ENCODE peak calls at places on chromosomes 3 and 15, in seven cellular contexts. One of them, this sample, is unnamed.

GRCh38 chr3:137988982-137989381 is 21.0 kb upstream of the CLDN18 start:
- DNase-seq in caudate nucleus: no peak
- DNase-seq in EH: no peak
- DNase-seq in COLO829: no peak
- DNase-seq in stimulated activated CD4-positive, alpha-beta T cell treated with anti-CD3 and anti-CD28 coated beads, Interleukin-2, amount 100 ng/mL, for 48 hours: no peak
- DNase-seq in C1 segment of cervical spinal cord: no peak
- DNase-seq in Calu3: no peak
- DNase-seq in this sample: no peak

GRCh38 chr3:58672880-58673279 is 6.3 kb upstream of the FAM3D start:
- DNase-seq in COLO829: no peak
- DNase-seq in EH: no peak
- DNase-seq in stimulated activated CD4-positive, alpha-beta T cell treated with anti-CD3 and anti-CD28 coated beads, Interleukin-2, amount 100 ng/mL, for 48 hours: no peak
- DNase-seq in Calu3: no peak
- DNase-seq in caudate nucleus: no peak
- DNase-seq in C1 segment of cervical spinal cord: no peak
- DNase-seq in this sample: no peak

GRCh38 chr3:70011582-70011981 is 12.0 kb downstream of the SAMMSON start:
- DNase-seq in EH: no peak
- DNase-seq in C1 segment of cervical spinal cord: no peak
- DNase-seq in COLO829: no peak
- DNase-seq in Calu3: no peak
- DNase-seq in caudate nucleus: no peak
- DNase-seq in stimulated activated CD4-positive, alpha-beta T cell treated with anti-CD3 and anti-CD28 coated beads, Interleukin-2, amount 100 ng/mL, for 48 hours: no peak
- DNase-seq in this sample: no peak

GRCh38 chr3:100068758-100069345 is 45.4 kb downstream of the FILIP1L start:
- DNase-seq in C1 segment of cervical spinal cord: peak; percentile 46
- DNase-seq in caudate nucleus: peak; percentile 52
- DNase-seq in Calu3: peak; percentile 79
- DNase-seq in EH: peak; percentile 83
- DNase-seq in COLO829: peak; percentile 85
- DNase-seq in stimulated activated CD4-positive, alpha-beta T cell treated with anti-CD3 and anti-CD28 coated beads, Interleukin-2, amount 100 ng/mL, for 48 hours: peak; percentile 78
- DNase-seq in this sample: peak; percentile 25

GRCh38 chr3:195546130-195546560 is 3.0 kb upstream of the PPP1R2 start:
- DNase-seq in EH: peak; percentile 85
- DNase-seq in C1 segment of cervical spinal cord: no peak
- DNase-seq in stimulated activated CD4-positive, alpha-beta T cell treated with anti-CD3 and anti-CD28 coated beads, Interleukin-2, amount 100 ng/mL, for 48 hours: no peak
- DNase-seq in COLO829: peak; percentile 59
- DNase-seq in caudate nucleus: no peak
- DNase-seq in Calu3: peak; percentile 62
- DNase-seq in this sample: peak; percentile 42

GRCh38 chr3:12750223-12750622 is 8.8 kb downstream of the TMEM40 start:
- DNase-seq in Calu3: peak; percentile 45
- DNase-seq in caudate nucleus: no peak
- DNase-seq in C1 segment of cervical spinal cord: no peak
- DNase-seq in EH: peak; percentile 87
- DNase-seq in stimulated activated CD4-positive, alpha-beta T cell treated with anti-CD3 and anti-CD28 coated beads, Interleukin-2, amount 100 ng/mL, for 48 hours: no peak
- DNase-seq in COLO829: no peak
- DNase-seq in this sample: no peak

GRCh38 chr3:12229896-12230295 is 59.0 kb upstream of the PPARG start:
- DNase-seq in caudate nucleus: no peak
- DNase-seq in stimulated activated CD4-positive, alpha-beta T cell treated with anti-CD3 and anti-CD28 coated beads, Interleukin-2, amount 100 ng/mL, for 48 hours: no peak
- DNase-seq in Calu3: peak; percentile 31
- DNase-seq in EH: no peak
- DNase-seq in COLO829: no peak
- DNase-seq in C1 segment of cervical spinal cord: no peak
- DNase-seq in this sample: no peak

GRCh38 chr15:43105077-43105769 is 615 bp downstream of the UBR1 start:
- DNase-seq in stimulated activated CD4-positive, alpha-beta T cell treated with anti-CD3 and anti-CD28 coated beads, Interleukin-2, amount 100 ng/mL, for 48 hours: peak; percentile 8
- DNase-seq in caudate nucleus: peak; percentile 72
- DNase-seq in COLO829: no peak
- DNase-seq in C1 segment of cervical spinal cord: no peak
- DNase-seq in Calu3: peak; percentile 17
- DNase-seq in EH: no peak
- DNase-seq in this sample: no peak

GRCh38 chr3:42681361-42682038 is 3.8 kb upstream of the KLHL40 start:
- DNase-seq in COLO829: no peak
- DNase-seq in Calu3: no peak
- DNase-seq in stimulated activated CD4-positive, alpha-beta T cell treated with anti-CD3 and anti-CD28 coated beads, Interleukin-2, amount 100 ng/mL, for 48 hours: no peak
- DNase-seq in EH: no peak
- DNase-seq in C1 segment of cervical spinal cord: no peak
- DNase-seq in caudate nucleus: no peak
- DNase-seq in this sample: no peak

GRCh38 chr15:60392601-60392985 is 5.2 kb downstream of the ANXA2 start:
- DNase-seq in C1 segment of cervical spinal cord: no peak
- DNase-seq in caudate nucleus: no peak
- DNase-seq in EH: peak; percentile 79
- DNase-seq in Calu3: peak; percentile 66
- DNase-seq in COLO829: no peak
- DNase-seq in stimulated activated CD4-positive, alpha-beta T cell treated with anti-CD3 and anti-CD28 coated beads, Interleukin-2, amount 100 ng/mL, for 48 hours: peak; percentile 25
- DNase-seq in this sample: no peak

GRCh38 chr3:42666577-42666998 is 13.1 kb downstream of the ZBTB47 start:
- DNase-seq in C1 segment of cervical spinal cord: no peak
- DNase-seq in COLO829: no peak
- DNase-seq in Calu3: no peak
- DNase-seq in stimulated activated CD4-positive, alpha-beta T cell treated with anti-CD3 and anti-CD28 coated beads, Interleukin-2, amount 100 ng/mL, for 48 hours: no peak
- DNase-seq in caudate nucleus: no peak
- DNase-seq in EH: no peak
- DNase-seq in this sample: no peak

GRCh38 chr3:108602249-108602934 is 12.9 kb downstream of the DZIP3 start:
- DNase-seq in stimulated activated CD4-positive, alpha-beta T cell treated with anti-CD3 and anti-CD28 coated beads, Interleukin-2, amount 100 ng/mL, for 48 hours: no peak
- DNase-seq in EH: no peak
- DNase-seq in caudate nucleus: peak; percentile 16
- DNase-seq in C1 segment of cervical spinal cord: no peak
- DNase-seq in COLO829: no peak
- DNase-seq in Calu3: no peak
- DNase-seq in this sample: no peak

GRCh38 chr3:64440498-64440897 is 215.2 kb upstream of the PRICKLE2 start:
- DNase-seq in stimulated activated CD4-positive, alpha-beta T cell treated with anti-CD3 and anti-CD28 coated beads, Interleukin-2, amount 100 ng/mL, for 48 hours: no peak
- DNase-seq in COLO829: no peak
- DNase-seq in Calu3: peak; percentile 65
- DNase-seq in EH: peak; percentile 67
- DNase-seq in caudate nucleus: no peak
- DNase-seq in C1 segment of cervical spinal cord: no peak
- DNase-seq in this sample: no peak

GRCh38 chr3:108103971-108104797 is 13.4 kb upstream of the CD47 start:
- DNase-seq in EH: peak; percentile 53
- DNase-seq in Calu3: no peak
- DNase-seq in caudate nucleus: no peak
- DNase-seq in stimulated activated CD4-positive, alpha-beta T cell treated with anti-CD3 and anti-CD28 coated beads, Interleukin-2, amount 100 ng/mL, for 48 hours: no peak
- DNase-seq in C1 segment of cervical spinal cord: no peak
- DNase-seq in COLO829: peak; percentile 50
- DNase-seq in this sample: no peak

GRCh38 chr15:73647259-73648026 is 14.3 kb upstream of the NPTN start:
- DNase-seq in COLO829: no peak
- DNase-seq in Calu3: peak; percentile 44
- DNase-seq in stimulated activated CD4-positive, alpha-beta T cell treated with anti-CD3 and anti-CD28 coated beads, Interleukin-2, amount 100 ng/mL, for 48 hours: no peak
- DNase-seq in EH: peak; percentile 32
- DNase-seq in C1 segment of cervical spinal cord: no peak
- DNase-seq in caudate nucleus: no peak
- DNase-seq in this sample: no peak

GRCh38 chr3:157527471-157527881 is 24.3 kb upstream of the VEPH1 start:
- DNase-seq in EH: peak; percentile 37
- DNase-seq in stimulated activated CD4-positive, alpha-beta T cell treated with anti-CD3 and anti-CD28 coated beads, Interleukin-2, amount 100 ng/mL, for 48 hours: no peak
- DNase-seq in COLO829: no peak
- DNase-seq in caudate nucleus: no peak
- DNase-seq in Calu3: no peak
- DNase-seq in C1 segment of cervical spinal cord: no peak
- DNase-seq in this sample: no peak

GRCh38 chr15:89206908-89207331 is 14.5 kb downstream of the RLBP1 start:
- DNase-seq in stimulated activated CD4-positive, alpha-beta T cell treated with anti-CD3 and anti-CD28 coated beads, Interleukin-2, amount 100 ng/mL, for 48 hours: peak; percentile 75
- DNase-seq in C1 segment of cervical spinal cord: peak; percentile 65
- DNase-seq in Calu3: peak; percentile 90
- DNase-seq in COLO829: peak; percentile 94
- DNase-seq in caudate nucleus: peak; percentile 54
- DNase-seq in EH: peak; percentile 73
- DNase-seq in this sample: peak; percentile 45

GRCh38 chr15:64023215-64023614 is 23.1 kb downstream of the DAPK2 start:
- DNase-seq in EH: no peak
- DNase-seq in C1 segment of cervical spinal cord: no peak
- DNase-seq in COLO829: no peak
- DNase-seq in caudate nucleus: no peak
- DNase-seq in Calu3: no peak
- DNase-seq in stimulated activated CD4-positive, alpha-beta T cell treated with anti-CD3 and anti-CD28 coated beads, Interleukin-2, amount 100 ng/mL, for 48 hours: no peak
- DNase-seq in this sample: no peak

GRCh38 chr3:188316021-188316722 is 162.2 kb downstream of the LPP start:
- DNase-seq in caudate nucleus: no peak
- DNase-seq in C1 segment of cervical spinal cord: no peak
- DNase-seq in COLO829: no peak
- DNase-seq in Calu3: no peak
- DNase-seq in stimulated activated CD4-positive, alpha-beta T cell treated with anti-CD3 and anti-CD28 coated beads, Interleukin-2, amount 100 ng/mL, for 48 hours: no peak
- DNase-seq in EH: no peak
- DNase-seq in this sample: no peak

GRCh38 chr15:89760303-89761008 is 9.4 kb upstream of the MESP1 start:
- DNase-seq in caudate nucleus: peak; percentile 33
- DNase-seq in C1 segment of cervical spinal cord: peak; percentile 50
- DNase-seq in stimulated activated CD4-positive, alpha-beta T cell treated with anti-CD3 and anti-CD28 coated beads, Interleukin-2, amount 100 ng/mL, for 48 hours: peak; percentile 82
- DNase-seq in EH: peak; percentile 73
- DNase-seq in Calu3: peak; percentile 95
- DNase-seq in COLO829: peak; percentile 81
- DNase-seq in this sample: no peak

GRCh38 chr3:187987919-187988318 is 166.0 kb upstream of the LPP start:
- DNase-seq in Calu3: no peak
- DNase-seq in EH: no peak
- DNase-seq in COLO829: no peak
- DNase-seq in C1 segment of cervical spinal cord: no peak
- DNase-seq in stimulated activated CD4-positive, alpha-beta T cell treated with anti-CD3 and anti-CD28 coated beads, Interleukin-2, amount 100 ng/mL, for 48 hours: no peak
- DNase-seq in caudate nucleus: no peak
- DNase-seq in this sample: no peak

GRCh38 chr3:6062226-6063187 is 798.4 kb upstream of the GRM7 start:
- DNase-seq in C1 segment of cervical spinal cord: no peak
- DNase-seq in EH: no peak
- DNase-seq in caudate nucleus: no peak
- DNase-seq in Calu3: no peak
- DNase-seq in stimulated activated CD4-positive, alpha-beta T cell treated with anti-CD3 and anti-CD28 coated beads, Interleukin-2, amount 100 ng/mL, for 48 hours: no peak
- DNase-seq in COLO829: no peak
- DNase-seq in this sample: no peak

GRCh38 chr15:85485956-85486567 is 105.7 kb downstream of the AKAP13 start:
- DNase-seq in Calu3: peak; percentile 78
- DNase-seq in stimulated activated CD4-positive, alpha-beta T cell treated with anti-CD3 and anti-CD28 coated beads, Interleukin-2, amount 100 ng/mL, for 48 hours: peak; percentile 50
- DNase-seq in EH: peak; percentile 80
- DNase-seq in COLO829: peak; percentile 75
- DNase-seq in caudate nucleus: peak; percentile 34
- DNase-seq in C1 segment of cervical spinal cord: no peak
- DNase-seq in this sample: peak; percentile 34

GRCh38 chr3:5638550-5638949 is 451.0 kb downstream of the EDEM1 start:
- DNase-seq in caudate nucleus: no peak
- DNase-seq in Calu3: no peak
- DNase-seq in COLO829: no peak
- DNase-seq in stimulated activated CD4-positive, alpha-beta T cell treated with anti-CD3 and anti-CD28 coated beads, Interleukin-2, amount 100 ng/mL, for 48 hours: no peak
- DNase-seq in C1 segment of cervical spinal cord: no peak
- DNase-seq in EH: no peak
- DNase-seq in this sample: no peak

GRCh38 chr3:137924628-137925027 is 85.3 kb upstream of the CLDN18 start:
- DNase-seq in stimulated activated CD4-positive, alpha-beta T cell treated with anti-CD3 and anti-CD28 coated beads, Interleukin-2, amount 100 ng/mL, for 48 hours: no peak
- DNase-seq in caudate nucleus: no peak
- DNase-seq in COLO829: no peak
- DNase-seq in EH: no peak
- DNase-seq in Calu3: no peak
- DNase-seq in C1 segment of cervical spinal cord: no peak
- DNase-seq in this sample: no peak

GRCh38 chr3:37934631-37935289 is 55.8 kb upstream of the VILL start:
- DNase-seq in C1 segment of cervical spinal cord: no peak
- DNase-seq in Calu3: no peak
- DNase-seq in stimulated activated CD4-positive, alpha-beta T cell treated with anti-CD3 and anti-CD28 coated beads, Interleukin-2, amount 100 ng/mL, for 48 hours: no peak
- DNase-seq in COLO829: no peak
- DNase-seq in EH: peak; percentile 64
- DNase-seq in caudate nucleus: no peak
- DNase-seq in this sample: no peak

GRCh38 chr3:170421147-170421641 is 2.5 kb downstream of the CLDN11 start:
- DNase-seq in Calu3: no peak
- DNase-seq in stimulated activated CD4-positive, alpha-beta T cell treated with anti-CD3 and anti-CD28 coated beads, Interleukin-2, amount 100 ng/mL, for 48 hours: no peak
- DNase-seq in caudate nucleus: peak; percentile 70
- DNase-seq in C1 segment of cervical spinal cord: peak; percentile 66
- DNase-seq in COLO829: no peak
- DNase-seq in EH: peak; percentile 14
- DNase-seq in this sample: peak; percentile 79

GRCh38 chr3:44993471-44994205 is 17.6 kb downstream of the EXOSC7 start:
- DNase-seq in caudate nucleus: no peak
- DNase-seq in stimulated activated CD4-positive, alpha-beta T cell treated with anti-CD3 and anti-CD28 coated beads, Interleukin-2, amount 100 ng/mL, for 48 hours: no peak
- DNase-seq in Calu3: no peak
- DNase-seq in COLO829: no peak
- DNase-seq in EH: peak; percentile 92
- DNase-seq in C1 segment of cervical spinal cord: no peak
- DNase-seq in this sample: no peak

GRCh38 chr3:166634091-166634746 is 745.9 kb downstream of the ZBBX start:
- DNase-seq in EH: no peak
- DNase-seq in COLO829: no peak
- DNase-seq in caudate nucleus: no peak
- DNase-seq in stimulated activated CD4-positive, alpha-beta T cell treated with anti-CD3 and anti-CD28 coated beads, Interleukin-2, amount 100 ng/mL, for 48 hours: no peak
- DNase-seq in C1 segment of cervical spinal cord: no peak
- DNase-seq in Calu3: no peak
- DNase-seq in this sample: no peak

GRCh38 chr3:184334470-184335158 is 2.8 kb upstream of the FAM131A start:
- DNase-seq in stimulated activated CD4-positive, alpha-beta T cell treated with anti-CD3 and anti-CD28 coated beads, Interleukin-2, amount 100 ng/mL, for 48 hours: no peak
- DNase-seq in caudate nucleus: no peak
- DNase-seq in EH: peak; percentile 87
- DNase-seq in Calu3: peak; percentile 53
- DNase-seq in C1 segment of cervical spinal cord: no peak
- DNase-seq in COLO829: no peak
- DNase-seq in this sample: no peak